ENCODE peak calls at places on chromosome 6, in eight cellular contexts. T is fibroblast of lung, Y is CD14-positive monocyte, S is nephron progenitor cell, N is Peyer's patch, C is suprapubic skin, D is cardiac fibroblast, B is type B pancreatic cell. R is an unnamed sample.

GRCh38 chr6:43878823-43879495 is 108.9 kb downstream of the VEGFA start:
- DNase-seq in T (peak), C (no peak), N (no peak), D (no peak), B (no peak), Y (no peak), S (no peak), R (no peak)

GRCh38 chr6:50145125-50145524 is 95.4 kb upstream of the DEFB112 start:
- DNase-seq in C (no peak), S (no peak), Y (no peak), T (peak), N (no peak), D (peak), B (no peak), R (no peak)

GRCh38 chr6:145278163-145278807 is 457.0 kb downstream of the EPM2A start:
- DNase-seq in S (no peak), B (no peak), T (peak), N (no peak), C (no peak), D (no peak), Y (no peak), R (no peak)

GRCh38 chr6:6545616-6546317 is 42.8 kb upstream of the LY86 start:
- DNase-seq in C (no peak), D (no peak), T (no peak), B (no peak), N (no peak), Y (no peak), S (no peak), R (no peak)

GRCh38 chr6:44254957-44255808 is 2.1 kb downstream of the SLC35B2 start:
- DNase-seq in S (no peak), Y (no peak), D (no peak), N (no peak), C (no peak), T (no peak), B (no peak), R (no peak)

GRCh38 chr6:157779705-157780604 is 43.1 kb upstream of the SNX9 start:
- DNase-seq in B (no peak), D (peak), N (no peak), T (peak), Y (no peak), S (no peak), C (no peak), R (no peak)

GRCh38 chr6:49676671-49677281 is 36.6 kb downstream of the CRISP2 start:
- DNase-seq in Y (no peak), T (peak), N (no peak), D (peak), B (no peak), S (no peak), C (no peak), R (no peak)

GRCh38 chr6:134589512-134589911 is 271.6 kb upstream of the SGK1 start:
- DNase-seq in S (no peak), T (peak), Y (no peak), D (peak), C (no peak), B (no peak), N (no peak), R (no peak)

GRCh38 chr6:33095681-33096080 is 19.9 kb downstream of the HLA-DPB1 start:
- DNase-seq in B (no peak), S (no peak), Y (no peak), T (no peak), C (no peak), D (no peak), N (no peak), R (no peak)

GRCh38 chr6:149317656-149318571 is at the start of gene TAB2:
- DNase-seq in B (peak), D (no peak), Y (peak), N (no peak), S (peak), C (peak), T (no peak), R (no peak)

GRCh38 chr6:7273709-7274108 is 39.3 kb downstream of the SSR1 start:
- DNase-seq in B (no peak), S (no peak), C (no peak), N (no peak), D (no peak), T (no peak), Y (no peak), R (no peak)

GRCh38 chr6:127879685-127880084 is 21.2 kb downstream of the THEMIS start:
- DNase-seq in Y (no peak), N (peak), S (peak), D (peak), C (no peak), T (peak), B (no peak), R (no peak)

DNA sequence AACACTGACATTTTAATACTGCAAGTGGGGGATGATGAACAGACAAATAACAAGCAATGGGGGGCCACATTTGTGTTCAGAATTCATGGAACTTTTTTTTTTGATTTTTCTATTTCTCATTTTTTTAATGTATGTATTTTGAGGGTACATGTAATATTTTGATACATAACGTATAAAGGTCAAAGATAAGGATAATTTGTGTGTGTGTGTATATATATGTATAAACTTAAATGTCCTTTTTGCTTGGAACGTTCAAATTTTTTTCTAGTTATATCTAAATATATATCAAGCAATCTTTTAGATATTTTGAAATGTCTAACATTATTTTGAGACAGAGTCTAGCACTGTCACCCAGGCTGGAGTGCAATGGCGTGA is 12.3 kb upstream of the ZNF311 start:
- DNase-seq in B (no peak), T (no peak), N (no peak), Y (no peak), D (no peak), S (no peak), C (no peak), R (no peak)
- TF ChIP-seq CTCF in B (no peak), T (no peak), N (no peak), Y (peak), D (no peak), S (no peak), C (no peak), R (no peak)

GRCh38 chr6:36839819-36840379 is 655 bp upstream of the CPNE5 start:
- DNase-seq in D (no peak), S (peak), Y (no peak), C (no peak), N (no peak), B (no peak), T (peak), R (no peak)
- TF ChIP-seq CTCF in D (no peak), S (no peak), Y (no peak), C (no peak), N (peak), B (peak), T (no peak), R (no peak)

GRCh38 chr6:167501831-167502385 is 177.0 kb downstream of the TTLL2 start:
- DNase-seq in Y (no peak), S (peak), N (peak), T (no peak), B (no peak), C (no peak), D (no peak), R (no peak)
- TF ChIP-seq CTCF in Y (no peak), S (peak), N (peak), T (no peak), B (peak), C (no peak), D (no peak), R (no peak)

GRCh38 chr6:22007469-22007868 is 289.4 kb downstream of the PRL start:
- DNase-seq in D (no peak), B (no peak), C (no peak), S (no peak), Y (no peak), T (no peak), N (no peak), R (no peak)
- TF ChIP-seq CTCF in D (no peak), B (no peak), C (no peak), S (no peak), Y (no peak), T (no peak), N (no peak), R (no peak)

DNA sequence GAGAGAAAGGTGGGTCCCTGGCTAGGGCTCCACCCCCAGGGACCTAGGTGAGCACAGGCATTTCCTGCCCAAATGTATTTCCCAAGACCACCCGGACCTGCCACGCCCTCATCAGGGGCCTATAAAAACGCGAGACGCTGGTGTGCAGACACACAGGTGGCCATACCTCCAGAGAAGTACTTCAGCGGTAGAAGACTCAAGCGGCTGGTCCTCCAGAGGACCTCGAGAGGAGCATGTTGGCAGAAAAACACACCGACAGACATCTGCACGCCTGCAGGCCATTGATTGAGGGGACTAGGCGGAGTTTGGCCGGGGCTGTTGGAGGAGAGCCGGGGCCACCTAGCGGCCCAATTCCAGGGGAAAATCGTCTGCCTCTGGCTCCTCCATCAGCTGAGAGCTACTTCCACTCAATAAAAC is 695.8 kb upstream of the MMS22L start:
- DNase-seq in T (no peak), S (no peak), D (no peak), Y (no peak), B (no peak), N (no peak), C (no peak), R (no peak)
- TF ChIP-seq CTCF in T (no peak), S (no peak), D (no peak), Y (no peak), B (no peak), N (no peak), C (no peak), R (no peak)

GRCh38 chr6:167744681-167745659 is 81.7 kb upstream of the AFDN start:
- DNase-seq in B (no peak), C (no peak), T (no peak), Y (no peak), N (no peak), D (no peak), S (no peak), R (no peak)

GRCh38 chr6:167745660-167746376 is 80.9 kb upstream of the AFDN start:
- DNase-seq in S (no peak), D (no peak), Y (no peak), C (peak), N (no peak), T (no peak), B (no peak), R (no peak)

GRCh38 chr6:167739721-167740475 is 86.8 kb upstream of the AFDN start:
- DNase-seq in N (no peak), C (no peak), B (no peak), T (no peak), S (no peak), D (no peak), Y (no peak), R (no peak)

GRCh38 chr6:167746377-167747151 is 80.1 kb upstream of the AFDN start:
- DNase-seq in Y (no peak), T (no peak), N (no peak), S (no peak), B (peak), D (no peak), C (no peak), R (peak)

DNA sequence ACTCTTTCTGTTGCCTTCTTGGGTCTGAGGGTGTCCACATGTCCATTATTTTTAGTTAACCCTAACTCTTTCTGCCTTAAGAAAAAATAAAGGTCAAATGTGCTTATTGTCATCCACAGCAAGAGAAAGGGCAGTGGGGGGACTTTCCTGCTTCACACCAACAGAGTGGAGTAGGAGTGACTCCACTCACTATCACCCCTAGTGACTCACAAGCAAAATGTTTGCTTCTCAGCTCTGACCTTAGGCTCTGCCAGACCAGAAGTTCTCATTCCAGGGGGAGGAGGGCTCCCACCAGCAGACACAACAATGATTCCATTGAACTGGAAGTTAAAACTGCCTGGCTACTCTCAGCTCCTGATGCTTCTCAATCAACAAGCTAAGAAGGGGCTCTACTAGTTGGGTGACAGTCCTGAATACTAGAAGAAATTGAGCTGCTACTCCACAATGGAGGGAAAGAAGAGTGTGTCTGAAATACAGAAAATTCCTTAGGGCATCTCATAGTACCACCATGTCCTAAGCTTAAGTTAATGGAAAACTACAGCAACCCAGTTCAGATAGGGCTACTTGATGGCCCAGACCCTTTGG is 83.9 kb upstream of the AFDN start:
- DNase-seq in Y (no peak), B (no peak), C (no peak), T (no peak), N (no peak), S (no peak), D (peak), R (no peak)
- TF ChIP-seq CTCF in Y (no peak), B (no peak), C (no peak), T (no peak), N (no peak), S (no peak), D (no peak), R (no peak)

DNA sequence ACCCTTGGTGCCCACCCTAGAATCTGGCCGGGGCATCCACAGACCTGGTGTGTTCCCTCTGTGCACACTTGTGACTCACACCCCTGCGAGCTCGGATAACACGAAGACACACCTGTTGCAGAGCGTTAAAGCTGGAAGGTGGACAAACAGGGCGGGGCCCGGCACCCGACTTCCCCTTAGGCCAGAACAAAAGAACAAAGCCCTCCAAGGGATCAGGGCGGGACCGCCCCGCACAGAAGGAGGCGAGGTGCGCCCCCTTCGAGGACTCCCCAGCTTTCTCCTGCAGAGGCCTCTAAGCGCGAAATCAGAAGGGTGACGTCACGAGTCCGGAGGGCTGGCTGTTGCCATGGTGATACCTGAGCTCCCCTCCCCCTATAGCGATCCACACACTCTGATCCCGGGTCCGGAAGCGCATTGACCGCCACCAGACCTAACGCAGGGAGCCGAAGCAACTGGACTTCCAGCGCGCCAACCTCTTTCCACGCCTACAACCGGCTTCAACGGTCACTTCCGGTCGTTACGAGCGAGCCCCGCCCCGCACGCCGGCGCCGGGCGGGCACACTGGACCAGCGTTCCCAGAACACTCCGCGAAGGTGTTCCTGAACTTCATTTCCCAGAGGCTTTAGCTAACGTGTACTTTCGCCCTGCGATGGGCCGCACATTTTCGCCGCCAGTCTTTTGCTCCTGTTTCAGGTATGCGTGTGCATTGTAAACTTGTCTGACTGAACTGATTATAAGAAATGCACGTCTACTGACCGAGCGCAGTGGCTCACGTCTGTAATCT is at the start of gene ZNF184:
- DNase-seq in Y (peak), S (peak), C (peak), N (peak), D (peak), B (peak), T (peak), R (peak)
- TF ChIP-seq CTCF in Y (no peak), S (no peak), C (no peak), N (peak), D (no peak), B (peak), T (no peak), R (no peak)

R was measured in coronary artery.